ENCODE peak calls at places on chromosome 3, in five cellular contexts. One of them, this sample, is unnamed.

GRCh38 chr3:42491876-42492507 is 10.5 kb upstream of the VIPR1 start:
- DNase-seq in psoas muscle: no peak
- DNase-seq in colonic mucosa: peak; percentile 16
- DNase-seq in left ventricle myocardium inferior: no peak
- DNase-seq in brain microvascular endothelial cell: no peak
- DNase-seq in this sample: no peak

GRCh38 chr3:64575211-64575844 is 112.5 kb downstream of the ADAMTS9 start:
- DNase-seq in brain microvascular endothelial cell: peak; percentile 25
- DNase-seq in left ventricle myocardium inferior: no peak
- DNase-seq in psoas muscle: no peak
- DNase-seq in colonic mucosa: no peak
- DNase-seq in this sample: no peak

GRCh38 chr3:59273976-59274375 is 224.2 kb upstream of the CFAP20DC start:
- DNase-seq in colonic mucosa: no peak
- DNase-seq in brain microvascular endothelial cell: no peak
- DNase-seq in left ventricle myocardium inferior: no peak
- DNase-seq in psoas muscle: no peak
- DNase-seq in this sample: no peak

GRCh38 chr3:155646128-155646527 is 98.7 kb downstream of the PLCH1 start:
- DNase-seq in left ventricle myocardium inferior: no peak
- DNase-seq in colonic mucosa: no peak
- DNase-seq in brain microvascular endothelial cell: no peak
- DNase-seq in psoas muscle: no peak
- DNase-seq in this sample: no peak

GRCh38 chr3:112351823-112352222 is 18.9 kb downstream of the CD200 start:
- DNase-seq in left ventricle myocardium inferior: no peak
- DNase-seq in psoas muscle: no peak
- DNase-seq in brain microvascular endothelial cell: no peak
- DNase-seq in colonic mucosa: no peak
- DNase-seq in this sample: no peak

GRCh38 chr3:6825527-6825926 is 35.4 kb upstream of the GRM7 start:
- DNase-seq in colonic mucosa: no peak
- DNase-seq in left ventricle myocardium inferior: no peak
- DNase-seq in psoas muscle: no peak
- DNase-seq in brain microvascular endothelial cell: no peak
- DNase-seq in this sample: no peak

GRCh38 chr3:112531358-112531781 is 30.4 kb downstream of the ATG3 start:
- DNase-seq in brain microvascular endothelial cell: no peak
- DNase-seq in left ventricle myocardium inferior: no peak
- DNase-seq in colonic mucosa: no peak
- DNase-seq in psoas muscle: no peak
- DNase-seq in this sample: no peak

GRCh38 chr3:64568895-64569509 is 118.8 kb downstream of the ADAMTS9 start:
- DNase-seq in left ventricle myocardium inferior: no peak
- DNase-seq in psoas muscle: no peak
- DNase-seq in brain microvascular endothelial cell: no peak
- DNase-seq in colonic mucosa: no peak
- DNase-seq in this sample: no peak

GRCh38 chr3:123586131-123586530 is 1.3 kb upstream of the HACD2 start:
- DNase-seq in psoas muscle: no peak
- DNase-seq in brain microvascular endothelial cell: peak; percentile 61
- DNase-seq in colonic mucosa: peak; percentile 75
- DNase-seq in left ventricle myocardium inferior: no peak
- DNase-seq in this sample: no peak

GRCh38 chr3:120743556-120744195 is 1.1 kb downstream of the GTF2E1 start:
- DNase-seq in colonic mucosa: no peak
- DNase-seq in left ventricle myocardium inferior: no peak
- DNase-seq in brain microvascular endothelial cell: no peak
- DNase-seq in psoas muscle: no peak
- DNase-seq in this sample: no peak

DNA sequence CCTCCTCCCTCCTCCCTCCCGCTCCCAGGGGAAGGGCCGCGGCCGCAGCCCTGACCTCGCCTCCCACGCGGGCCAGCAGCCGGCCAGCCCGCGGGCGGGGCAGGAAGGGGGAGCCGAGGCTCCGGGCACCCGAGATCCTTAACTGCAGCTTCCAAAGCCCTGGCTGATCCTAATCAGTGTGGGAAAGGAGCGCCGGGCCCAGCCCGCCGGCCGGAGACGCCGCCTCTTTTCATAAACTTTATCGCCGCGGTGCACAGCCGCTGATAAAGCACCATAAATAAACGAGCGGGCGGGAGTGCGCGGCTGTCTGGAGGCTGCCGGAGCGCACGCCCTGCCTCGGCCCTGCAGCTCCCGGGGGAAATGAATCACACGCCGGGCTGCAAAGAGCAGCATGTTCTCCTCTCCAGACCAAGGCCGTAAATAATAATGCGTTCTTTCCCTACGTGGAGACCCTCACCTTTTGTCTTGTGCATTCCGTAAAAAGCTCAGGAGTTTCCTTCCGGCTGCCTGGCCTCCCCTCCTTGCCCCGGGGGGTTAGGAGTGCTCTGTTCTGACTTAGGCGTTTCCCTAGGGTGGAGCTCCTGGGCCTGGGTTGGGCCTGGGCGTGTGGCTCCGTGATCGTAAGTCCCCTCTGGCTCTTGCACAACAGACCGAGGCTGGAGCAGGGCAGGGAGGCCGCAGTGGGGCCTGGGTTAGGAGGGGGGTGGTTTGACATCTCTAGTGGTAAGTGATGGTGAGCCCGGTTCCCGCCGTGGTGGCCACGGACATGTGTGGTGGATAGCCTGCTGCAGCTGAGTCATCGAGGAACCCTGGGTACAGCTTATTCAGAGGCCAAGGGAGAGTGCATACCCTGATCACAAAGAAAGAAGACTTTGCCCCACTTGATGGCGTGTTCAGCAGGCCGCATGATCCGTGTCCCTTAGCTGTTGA is 132.6 kb upstream of the HES1 start:
- DNase-seq in brain microvascular endothelial cell: peak; percentile 98
- DNase-seq in left ventricle myocardium inferior: peak; percentile 92
- DNase-seq in psoas muscle: peak; percentile 95
- DNase-seq in colonic mucosa: peak; percentile 92
- DNase-seq in this sample: peak; percentile 78
- H3K4me3 ChIP-seq in brain microvascular endothelial cell: peak overlapping the region; percentile 37
- H3K4me3 ChIP-seq in left ventricle myocardium inferior: peak overlapping the region; percentile 63
- H3K4me3 ChIP-seq in psoas muscle: peak overlapping the region; percentile 60
- H3K4me3 ChIP-seq in colonic mucosa: peak overlapping the region; percentile 3
- H3K4me3 ChIP-seq in this sample: peak overlapping the region; percentile 26

GRCh38 chr3:17945018-17945798 is 202.8 kb upstream of the TBC1D5 start:
- DNase-seq in left ventricle myocardium inferior: no peak
- DNase-seq in brain microvascular endothelial cell: no peak
- DNase-seq in colonic mucosa: no peak
- DNase-seq in psoas muscle: no peak
- DNase-seq in this sample: no peak

GRCh38 chr3:17942856-17943255 is 200.4 kb upstream of the TBC1D5 start:
- DNase-seq in psoas muscle: no peak
- DNase-seq in colonic mucosa: no peak
- DNase-seq in brain microvascular endothelial cell: peak; percentile 29
- DNase-seq in left ventricle myocardium inferior: no peak
- DNase-seq in this sample: no peak

GRCh38 chr3:17946619-17947018 is 204.2 kb upstream of the TBC1D5 start:
- DNase-seq in brain microvascular endothelial cell: no peak
- DNase-seq in left ventricle myocardium inferior: no peak
- DNase-seq in colonic mucosa: no peak
- DNase-seq in psoas muscle: no peak
- DNase-seq in this sample: no peak

GRCh38 chr3:17947833-17948232 is 205.4 kb upstream of the TBC1D5 start:
- DNase-seq in brain microvascular endothelial cell: no peak
- DNase-seq in psoas muscle: no peak
- DNase-seq in colonic mucosa: no peak
- DNase-seq in left ventricle myocardium inferior: no peak
- DNase-seq in this sample: no peak

GRCh38 chr3:17945799-17946381 is 203.5 kb upstream of the TBC1D5 start:
- DNase-seq in psoas muscle: no peak
- DNase-seq in colonic mucosa: no peak
- DNase-seq in brain microvascular endothelial cell: no peak
- DNase-seq in left ventricle myocardium inferior: no peak
- DNase-seq in this sample: no peak
- H3K27me3 ChIP-seq in psoas muscle: no peaks in the 10 kb centered on the region
- H3K27me3 ChIP-seq in colonic mucosa: no peaks in the 10 kb centered on the region
- H3K27me3 ChIP-seq in brain microvascular endothelial cell: no peaks in the 10 kb centered on the region
- H3K27me3 ChIP-seq in left ventricle myocardium inferior: peaks cover 5% of the 10 kb centered on the region
- H3K27me3 ChIP-seq in this sample: no peaks in the 10 kb centered on the region

DNA sequence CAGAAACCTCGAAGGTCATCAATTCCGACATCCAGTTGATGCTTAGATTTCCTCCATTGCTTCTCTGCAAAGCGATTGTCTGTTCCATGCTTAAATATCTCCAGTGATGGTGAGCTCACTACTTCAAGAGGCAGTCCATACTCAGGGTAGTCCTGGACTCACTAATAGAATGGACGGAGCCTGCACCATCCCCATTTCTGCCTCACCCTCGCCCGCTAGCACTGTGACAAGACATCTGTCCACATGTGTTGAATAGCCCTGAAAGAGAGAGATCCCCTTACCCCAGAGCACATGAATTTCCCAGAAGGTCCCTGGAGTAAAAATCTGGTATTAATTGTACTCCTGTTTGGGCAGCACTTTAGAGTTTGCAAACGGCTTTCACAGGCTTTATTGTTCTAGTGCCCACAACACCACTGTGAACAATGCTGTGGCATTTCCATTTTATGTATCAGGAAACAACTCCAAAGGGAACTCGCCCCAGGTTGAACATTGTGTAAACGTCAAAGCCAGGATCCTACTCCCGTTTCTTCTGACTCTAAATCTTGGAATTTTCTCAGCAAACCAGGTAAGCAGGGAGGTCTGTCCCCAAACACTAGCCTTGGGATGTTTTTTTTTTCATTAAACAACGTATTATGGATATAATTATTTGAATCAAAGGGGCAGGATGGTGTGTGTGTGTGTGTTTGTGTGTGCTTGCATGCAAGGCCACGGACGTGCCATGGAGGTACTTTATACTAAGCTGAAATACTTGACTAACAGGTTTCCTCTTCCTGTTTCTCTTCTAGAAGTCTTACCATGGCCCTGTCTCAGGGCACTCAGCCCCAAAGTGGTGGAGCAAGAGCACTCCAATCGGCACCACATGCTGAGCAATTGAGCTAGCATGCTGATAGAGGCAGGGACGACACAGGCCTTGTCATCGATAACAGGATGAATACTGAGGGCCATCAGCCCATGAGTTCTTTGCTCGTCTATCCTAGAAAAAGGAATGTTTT is 198.3 kb downstream of the OPA1 start:
- DNase-seq in left ventricle myocardium inferior: no peak
- DNase-seq in psoas muscle: no peak
- DNase-seq in colonic mucosa: no peak
- DNase-seq in brain microvascular endothelial cell: no peak
- DNase-seq in this sample: no peak
- TF ChIP-seq CTCF in left ventricle myocardium inferior: no peak
- TF ChIP-seq CTCF in psoas muscle: no peak
- TF ChIP-seq CTCF in colonic mucosa: no peak
- TF ChIP-seq CTCF in brain microvascular endothelial cell: no peak
- TF ChIP-seq CTCF in this sample: no peak

GRCh38 chr3:49869525-49870126 is at the start of gene CAMKV:
- DNase-seq in left ventricle myocardium inferior: no peak
- DNase-seq in psoas muscle: no peak
- DNase-seq in brain microvascular endothelial cell: no peak
- DNase-seq in colonic mucosa: no peak
- DNase-seq in this sample: no peak
- H3K4me3 ChIP-seq in left ventricle myocardium inferior: peak within 1 kb of the TSS; percentile 58
- H3K4me3 ChIP-seq in psoas muscle: peak within 1 kb of the TSS; percentile 55
- H3K4me3 ChIP-seq in brain microvascular endothelial cell: peak within 1 kb of the TSS; percentile 9
- H3K4me3 ChIP-seq in colonic mucosa: peak within 1 kb of the TSS; percentile 22
- H3K4me3 ChIP-seq in this sample: peak within 1 kb of the TSS; percentile 3

GRCh38 chr3:43872301-43872700 is 181.6 kb downstream of the ABHD5 start:
- DNase-seq in left ventricle myocardium inferior: no peak
- DNase-seq in psoas muscle: no peak
- DNase-seq in colonic mucosa: no peak
- DNase-seq in brain microvascular endothelial cell: peak; percentile 90
- DNase-seq in this sample: peak; percentile 58

GRCh38 chr3:43872901-43873300 is 182.2 kb downstream of the ABHD5 start:
- DNase-seq in left ventricle myocardium inferior: no peak
- DNase-seq in psoas muscle: no peak
- DNase-seq in brain microvascular endothelial cell: peak; percentile 71
- DNase-seq in colonic mucosa: no peak
- DNase-seq in this sample: no peak

GRCh38 chr3:43870844-43871626 is 180.3 kb downstream of the ABHD5 start:
- DNase-seq in psoas muscle: no peak
- DNase-seq in brain microvascular endothelial cell: no peak
- DNase-seq in colonic mucosa: no peak
- DNase-seq in left ventricle myocardium inferior: no peak
- DNase-seq in this sample: no peak

GRCh38 chr3:43870110-43870509 is 179.4 kb downstream of the ABHD5 start:
- DNase-seq in left ventricle myocardium inferior: no peak
- DNase-seq in psoas muscle: no peak
- DNase-seq in colonic mucosa: no peak
- DNase-seq in brain microvascular endothelial cell: peak; percentile 53
- DNase-seq in this sample: no peak

GRCh38 chr3:43871627-43872245 is 181.0 kb downstream of the ABHD5 start:
- DNase-seq in brain microvascular endothelial cell: no peak
- DNase-seq in psoas muscle: no peak
- DNase-seq in left ventricle myocardium inferior: no peak
- DNase-seq in colonic mucosa: no peak
- DNase-seq in this sample: no peak
- H3K27me3 ChIP-seq in brain microvascular endothelial cell: no peaks in the 10 kb centered on the region
- H3K27me3 ChIP-seq in psoas muscle: no peaks in the 10 kb centered on the region
- H3K27me3 ChIP-seq in left ventricle myocardium inferior: peaks cover 66% of the 10 kb centered on the region
- H3K27me3 ChIP-seq in colonic mucosa: no peaks in the 10 kb centered on the region
- H3K27me3 ChIP-seq in this sample: no peaks in the 10 kb centered on the region

GRCh38 chr3:25962255-25962654 is 172.4 kb downstream of the OXSM start:
- DNase-seq in left ventricle myocardium inferior: no peak
- DNase-seq in colonic mucosa: no peak
- DNase-seq in brain microvascular endothelial cell: no peak
- DNase-seq in psoas muscle: no peak
- DNase-seq in this sample: no peak
- TF ChIP-seq CTCF in left ventricle myocardium inferior: no peak
- TF ChIP-seq CTCF in colonic mucosa: no peak
- TF ChIP-seq CTCF in brain microvascular endothelial cell: no peak
- TF ChIP-seq CTCF in psoas muscle: no peak
- TF ChIP-seq CTCF in this sample: no peak

DNA sequence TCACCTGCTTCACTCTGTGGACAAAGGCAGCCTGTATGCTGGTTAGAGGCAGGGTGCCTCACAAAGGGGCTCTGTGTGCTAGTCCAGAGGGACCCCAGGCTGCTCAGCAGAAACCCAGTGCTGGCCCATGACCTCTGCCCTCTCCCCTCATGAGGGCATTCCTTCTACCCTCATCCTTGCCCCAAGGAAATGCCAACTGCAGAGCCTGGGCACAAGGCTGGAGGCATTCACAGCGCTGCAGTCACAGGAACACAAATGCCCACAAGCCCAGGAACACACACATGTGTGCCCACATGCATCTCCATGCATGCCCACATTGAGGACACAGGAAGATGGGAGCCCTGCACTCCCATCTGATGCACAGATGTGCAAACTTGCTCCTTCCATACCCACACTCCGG is 3.8 kb downstream of the INKA1 start:
- DNase-seq in brain microvascular endothelial cell: no peak
- DNase-seq in psoas muscle: no peak
- DNase-seq in colonic mucosa: no peak
- DNase-seq in left ventricle myocardium inferior: no peak
- DNase-seq in this sample: no peak
- H3K4me3 ChIP-seq in brain microvascular endothelial cell: no peak overlapping the region
- H3K4me3 ChIP-seq in psoas muscle: no peak overlapping the region
- H3K4me3 ChIP-seq in colonic mucosa: no peak overlapping the region
- H3K4me3 ChIP-seq in left ventricle myocardium inferior: no peak overlapping the region
- H3K4me3 ChIP-seq in this sample: no peak overlapping the region

This sample was measured in BJ.